ENCODE peak calls at places on chromosomes 16 and 17, in eight cellular contexts. J is progenitor cell of endocrine pancreas, Z is IMR-90, Y is hepatocyte, V is AG04450, O is CD14-positive monocyte, P is OCI-LY7, F is NB4. H is an unnamed sample.

GRCh38 chr17:41140360-41141132 is at the start of gene KRTAP4-6:
- DNase-seq in J (no peak), Z (peak; percentile 86), Y (no peak), V (peak; percentile 29), O (no peak), P (no peak), F (no peak), H (peak; percentile 91)

GRCh38 chr16:51151951-51152663 is 1.0 kb upstream of the SALL1 start:
- DNase-seq in J (peak; percentile 71), Z (peak; percentile 80), Y (peak; percentile 85), V (peak; percentile 78), O (no peak), P (no peak), F (no peak), H (peak; percentile 85)

GRCh38 chr17:76527430-76528111 is 9.9 kb downstream of the CYGB start:
- DNase-seq in J (no peak), Z (peak; percentile 80), Y (peak; percentile 81), V (no peak), O (no peak), P (peak; percentile 92), F (no peak), H (peak; percentile 92)

GRCh38 chr17:37648555-37648954 is 5.3 kb upstream of the DDX52 start:
- DNase-seq in J (no peak), Z (peak; percentile 87), Y (no peak), V (peak; percentile 38), O (no peak), P (no peak), F (no peak), H (peak; percentile 77)

GRCh38 chr17:14340968-14341412 is 40.1 kb downstream of the HS3ST3B1 start:
- DNase-seq in J (no peak), Z (no peak), Y (no peak), V (no peak), O (no peak), P (no peak), F (no peak), H (no peak)

GRCh38 chr16:67499159-67499558 is 15.8 kb upstream of the AGRP start:
- DNase-seq in J (no peak), Z (peak; percentile 19), Y (no peak), V (no peak), O (no peak), P (no peak), F (no peak), H (peak; percentile 80)

GRCh38 chr17:76714822-76715461 is 4.2 kb upstream of the MXRA7 start:
- DNase-seq in J (peak; percentile 68), Z (peak; percentile 59), Y (peak; percentile 75), V (no peak), O (peak; percentile 58), P (peak; percentile 82), F (peak; percentile 58), H (no peak)

GRCh38 chr16:7597677-7598076 is 265.0 kb downstream of the RBFOX1 start:
- DNase-seq in J (no peak), Z (no peak), Y (no peak), V (no peak), O (no peak), P (no peak), F (no peak), H (no peak)

GRCh38 chr16:86408685-86409084 is 101.6 kb upstream of the FOXF1 start:
- DNase-seq in J (no peak), Z (peak; percentile 17), Y (no peak), V (no peak), O (no peak), P (no peak), F (no peak), H (no peak)

GRCh38 chr16:86404678-86405077 is 105.6 kb upstream of the FOXF1 start:
- DNase-seq in J (no peak), Z (no peak), Y (no peak), V (no peak), O (no peak), P (no peak), F (no peak), H (no peak)

GRCh38 chr16:86403541-86404163 is 106.7 kb upstream of the FOXF1 start:
- DNase-seq in J (no peak), Z (no peak), Y (no peak), V (no peak), O (no peak), P (no peak), F (peak; percentile 21), H (peak; percentile 22)

GRCh38 chr16:86405319-86405718 is 105.0 kb upstream of the FOXF1 start:
- DNase-seq in J (no peak), Z (peak; percentile 87), Y (no peak), V (no peak), O (no peak), P (no peak), F (no peak), H (no peak)

DNA sequence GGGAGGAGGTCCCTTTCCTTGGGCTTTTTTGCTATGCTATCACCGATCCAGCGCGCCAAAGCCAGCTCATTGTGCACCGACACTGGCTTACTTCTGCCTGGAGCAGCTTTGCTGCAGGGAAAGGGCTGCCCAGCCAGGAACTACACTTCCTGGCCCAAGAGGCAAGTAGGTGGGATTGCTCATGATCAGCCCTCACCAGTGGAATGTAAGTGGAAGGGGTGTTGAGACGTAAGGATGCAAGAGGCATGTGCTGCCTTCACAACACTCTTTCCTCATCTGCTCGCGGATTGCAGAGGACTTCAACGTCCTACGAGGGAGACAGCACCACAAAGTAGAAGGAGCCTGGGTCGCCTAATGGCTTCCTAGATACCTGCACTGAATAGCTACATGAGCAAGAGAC is 104.3 kb upstream of the FOXF1 start:
- DNase-seq in J (no peak), Z (peak; percentile 47), Y (no peak), V (no peak), O (no peak), P (no peak), F (no peak), H (no peak)
- TF ChIP-seq CTCF in J (no peak), Z (no peak), Y (no peak), V (no peak), O (no peak), P (no peak), F (no peak), H (no peak)

DNA sequence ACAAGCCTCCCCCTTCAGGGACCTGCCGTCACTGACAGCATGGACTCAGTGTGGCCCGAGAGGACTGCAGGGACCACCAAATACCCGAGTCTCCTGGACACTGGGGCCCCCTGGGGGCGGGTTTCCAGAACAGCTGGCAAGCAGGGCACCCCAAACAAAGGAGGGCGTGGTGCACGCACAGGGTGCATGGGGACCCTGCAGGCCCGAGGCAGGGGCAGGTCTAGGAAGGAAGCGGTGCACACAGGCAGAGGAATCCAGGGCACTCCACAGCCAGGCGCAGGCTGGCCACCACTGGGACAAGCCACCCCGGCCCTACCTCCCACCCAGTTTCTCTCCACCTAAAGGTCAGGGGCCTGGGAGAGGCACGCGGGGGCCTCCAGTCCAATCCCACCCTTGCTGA is 28.7 kb upstream of the ENPP7 start:
- DNase-seq in J (no peak), Z (no peak), Y (no peak), V (no peak), O (no peak), P (no peak), F (peak; percentile 19), H (no peak)
- TF ChIP-seq CTCF in J (peak; percentile 41), Z (no peak), Y (no peak), V (no peak), O (no peak), P (peak; percentile 24), F (no peak), H (no peak)

GRCh38 chr17:50115744-50116143 is 14.2 kb downstream of the SAMD14 start:
- DNase-seq in J (no peak), Z (no peak), Y (no peak), V (no peak), O (no peak), P (no peak), F (no peak), H (no peak)

GRCh38 chr17:50113624-50114320 is 16.2 kb downstream of the SAMD14 start:
- DNase-seq in J (no peak), Z (no peak), Y (no peak), V (no peak), O (no peak), P (no peak), F (no peak), H (no peak)

GRCh38 chr17:50114401-50114800 is 15.6 kb downstream of the SAMD14 start:
- DNase-seq in J (no peak), Z (no peak), Y (no peak), V (no peak), O (no peak), P (no peak), F (no peak), H (no peak)

GRCh38 chr17:50112694-50113093 is 17.3 kb downstream of the SAMD14 start:
- DNase-seq in J (no peak), Z (no peak), Y (no peak), V (no peak), O (no peak), P (no peak), F (no peak), H (no peak)

GRCh38 chr17:50114849-50115357 is 15.1 kb downstream of the SAMD14 start:
- DNase-seq in J (no peak), Z (peak; percentile 70), Y (peak; percentile 75), V (no peak), O (no peak), P (peak; percentile 80), F (peak; percentile 80), H (peak; percentile 74)
- TF ChIP-seq CTCF in J (peak; percentile 58), Z (peak; percentile 64), Y (peak; percentile 65), V (peak; percentile 76), O (peak; percentile 79), P (peak; percentile 89), F (peak; percentile 82), H (peak; percentile 94)

DNA sequence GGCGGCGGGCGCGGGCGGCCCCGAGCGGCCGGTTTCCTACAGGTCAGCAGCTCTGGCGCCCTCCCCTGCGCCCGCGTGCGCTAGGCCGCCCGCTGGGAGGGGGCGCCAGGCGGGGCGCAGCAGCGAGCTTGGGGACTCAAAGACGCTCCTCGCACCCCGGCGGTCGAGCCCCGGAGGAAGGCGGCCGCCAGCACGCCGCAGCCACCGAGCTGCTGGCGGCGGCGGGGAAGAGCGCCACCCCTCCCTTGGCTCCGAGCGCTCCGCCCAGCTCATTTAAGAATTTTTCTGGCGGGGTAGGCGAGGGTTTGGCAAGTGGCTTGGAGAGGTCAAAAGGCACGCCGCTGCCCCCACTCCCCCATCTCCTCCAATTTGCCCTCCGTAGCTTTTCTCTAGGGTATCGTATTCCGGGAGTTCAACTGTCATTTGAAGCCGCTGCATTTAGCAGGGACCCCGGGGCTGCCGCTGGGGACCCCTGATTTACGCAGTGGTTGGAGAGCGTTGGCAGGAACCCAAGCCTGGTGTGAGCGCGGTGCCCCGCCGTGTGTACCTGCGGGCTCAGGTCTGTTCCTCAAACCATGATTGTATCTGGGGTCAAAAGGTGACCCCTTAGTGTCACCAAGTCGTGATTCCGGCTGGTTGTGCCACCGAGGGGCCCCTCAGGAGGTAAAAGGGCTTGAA is 59.5 kb upstream of the GSE1 start:
- DNase-seq in J (peak; percentile 68), Z (peak; percentile 34), Y (peak; percentile 81), V (no peak), O (no peak), P (peak; percentile 76), F (peak; percentile 88), H (peak; percentile 50)
- TF ChIP-seq CTCF in J (peak; percentile 39), Z (peak; percentile 15), Y (peak; percentile 18), V (peak; percentile 3), O (no peak), P (peak; percentile 67), F (peak; percentile 8), H (no peak)

DNA sequence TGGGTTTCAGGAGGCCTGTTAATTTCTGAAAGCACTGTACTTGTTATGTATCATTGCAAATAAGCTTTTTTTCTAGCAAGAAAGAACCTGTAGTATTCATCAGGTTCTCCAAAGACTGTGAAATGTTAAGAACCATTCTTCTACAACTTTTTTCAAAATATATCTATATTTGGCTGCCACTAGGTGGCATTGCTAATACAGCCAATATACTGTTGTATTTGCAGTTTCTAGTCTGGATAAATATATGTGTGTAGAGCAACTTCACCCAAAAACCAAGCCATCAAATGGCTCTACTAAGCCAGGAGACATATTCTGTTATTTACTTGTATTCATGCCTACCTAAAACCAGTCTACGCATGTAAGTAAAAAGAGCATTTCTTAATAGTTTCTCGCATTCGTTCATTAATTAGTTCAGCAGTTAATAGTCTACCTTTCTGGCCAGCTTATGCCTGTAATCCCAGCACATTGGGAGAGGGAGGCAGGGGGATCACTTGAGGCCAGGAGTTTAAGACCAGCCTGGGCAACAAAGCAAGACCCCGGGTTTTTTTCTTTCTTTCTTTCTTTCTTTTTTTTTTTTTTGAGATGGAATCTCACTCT is 39.5 kb downstream of the VMP1 start:
- DNase-seq in J (no peak), Z (peak; percentile 71), Y (peak; percentile 58), V (no peak), O (no peak), P (peak; percentile 63), F (peak; percentile 62), H (peak; percentile 74)
- TF ChIP-seq CTCF in J (peak; percentile 74), Z (peak; percentile 79), Y (peak; percentile 74), V (peak; percentile 73), O (peak; percentile 72), P (peak; percentile 95), F (peak; percentile 46), H (peak; percentile 69)